ENCODE peak calls at places on chromosomes 7 and 10, in nine cellular contexts. S, T, I, C, E, N, X, Z and V are unnamed samples.
A peak's percentile ranks its signal among the peaks of the same experiment; 100 is the strongest.

GRCh38 chr7:10300557-10300956 is 673.1 kb upstream of the PHF14 start:
- DNase-seq in S (no peak), T (no peak), I (no peak), C (no peak), E (peak; percentile 62), N (no peak), X (no peak), Z (no peak), V (no peak)

GRCh38 chr10:125661942-125662515 is 20.9 kb downstream of the TEX36 start:
- DNase-seq in S (no peak), T (no peak), I (no peak), C (peak; percentile 82), E (no peak), N (peak; percentile 47), X (no peak), Z (no peak), V (no peak)

GRCh38 chr7:134197342-134197741 is 70.2 kb downstream of the LRGUK start:
- DNase-seq in S (no peak), T (no peak), I (no peak), C (no peak), E (no peak), N (no peak), X (no peak), Z (no peak), V (no peak)

GRCh38 chr10:113041841-113042745 is 92.0 kb downstream of the TCF7L2 start:
- DNase-seq in S (no peak), T (no peak), I (no peak), C (no peak), E (no peak), N (peak; percentile 66), X (no peak), Z (no peak), V (no peak)

GRCh38 chr7:73967832-73968295 is 60.1 kb upstream of the ELN start:
- DNase-seq in S (peak; percentile 11), T (no peak), I (no peak), C (no peak), E (no peak), N (no peak), X (no peak), Z (no peak), V (no peak)

GRCh38 chr7:157120181-157120580 is 18.5 kb upstream of the UBE3C start:
- DNase-seq in S (no peak), T (no peak), I (peak; percentile 53), C (no peak), E (no peak), N (no peak), X (no peak), Z (no peak), V (no peak)

GRCh38 chr7:117212969-117213877 is 109.6 kb downstream of the WNT2 start:
- DNase-seq in S (peak; percentile 66), T (peak; percentile 47), I (no peak), C (peak; percentile 48), E (peak; percentile 78), N (peak; percentile 64), X (no peak), Z (peak; percentile 12), V (no peak)

GRCh38 chr7:29924006-29924405 is 65.6 kb downstream of the SCRN1 start:
- DNase-seq in S (no peak), T (no peak), I (no peak), C (no peak), E (no peak), N (no peak), X (no peak), Z (no peak), V (no peak)

GRCh38 chr10:63155388-63156028 is 22.4 kb downstream of the NRBF2 start:
- DNase-seq in S (no peak), T (no peak), I (no peak), C (no peak), E (no peak), N (no peak), X (no peak), Z (no peak), V (no peak)

GRCh38 chr10:43252166-43252784 is 14.6 kb downstream of the RASGEF1A start:
- DNase-seq in S (peak; percentile 11), T (no peak), I (peak; percentile 64), C (no peak), E (no peak), N (no peak), X (no peak), Z (no peak), V (peak; percentile 43)

GRCh38 chr7:157397751-157398691 is 61.2 kb downstream of the DNAJB6 start:
- DNase-seq in S (no peak), T (no peak), I (no peak), C (no peak), E (peak; percentile 50), N (peak; percentile 94), X (no peak), Z (no peak), V (no peak)

GRCh38 chr10:3924344-3924743 is 139.3 kb upstream of the KLF6 start:
- DNase-seq in S (no peak), T (no peak), I (no peak), C (peak; percentile 83), E (no peak), N (peak; percentile 97), X (no peak), Z (no peak), V (no peak)

GRCh38 chr10:120632047-120632446 is 175.0 kb downstream of the PLPP4 start:
- DNase-seq in S (no peak), T (no peak), I (no peak), C (peak; percentile 1), E (no peak), N (no peak), X (no peak), Z (no peak), V (no peak)

GRCh38 chr10:79344502-79345195 is 2.6 kb upstream of the PPIF start:
- DNase-seq in S (no peak), T (no peak), I (peak; percentile 27), C (no peak), E (no peak), N (no peak), X (no peak), Z (no peak), V (no peak)

GRCh38 chr10:77269163-77269562 is 368.4 kb downstream of the KCNMA1 start:
- DNase-seq in S (no peak), T (no peak), I (no peak), C (no peak), E (no peak), N (no peak), X (no peak), Z (no peak), V (no peak)

GRCh38 chr7:158789842-158790241 is 39.5 kb downstream of the ESYT2 start:
- DNase-seq in S (no peak), T (no peak), I (no peak), C (no peak), E (no peak), N (no peak), X (no peak), Z (no peak), V (no peak)

GRCh38 chr10:132989476-132990415 is 47.4 kb upstream of the CFAP46 start:
- DNase-seq in S (no peak), T (no peak), I (no peak), C (no peak), E (no peak), N (no peak), X (no peak), Z (no peak), V (peak; percentile 30)